ENCODE peak calls at places on chromosomes 5 and 9, in ten cellular contexts. M is thoracic aorta, C is IMR-90, X is cardiac muscle cell, F is body of pancreas, H is neural progenitor cell, D is brain microvascular endothelial cell, A is heart left ventricle, O is fibroblast of lung, I is BJ. T is an unnamed sample. For H3K36me3, the result is how much of the 10 kb centered on the place peaks cover.

GRCh38 chr5:178199581-178200434 is 4.5 kb upstream of the HNRNPAB start:
- DNase-seq in M (no peak), C (no peak), X (no peak), F (no peak), H (no peak), D (no peak), A (no peak), O (no peak), I (no peak), T (peak)

GRCh38 chr5:139659673-139660072 is 11.5 kb downstream of the CXXC5 start:
- DNase-seq in M (no peak), C (no peak), X (peak), F (peak), H (peak), D (no peak), A (peak), O (no peak), I (no peak), T (no peak)

GRCh38 chr9:137534256-137535119 is 15.7 kb downstream of the PNPLA7 start:
- DNase-seq in M (no peak), C (peak), X (peak), F (peak), H (peak), D (peak), A (peak), O (peak), I (no peak), T (peak)

GRCh38 chr9:127473501-127473900 is 22.2 kb downstream of the LRSAM1 start:
- DNase-seq in M (no peak), C (no peak), X (no peak), F (no peak), H (no peak), D (no peak), A (no peak), O (no peak), I (no peak), T (no peak)

GRCh38 chr5:96816430-96816939 is 8.7 kb upstream of the ERAP1 start:
- DNase-seq in M (no peak), C (no peak), X (no peak), F (no peak), H (no peak), D (no peak), A (no peak), O (no peak), I (no peak), T (no peak)

GRCh38 chr9:134413890-134414731 is 87.9 kb downstream of the RXRA start:
- DNase-seq in M (peak), C (peak), X (no peak), F (peak), H (no peak), D (peak), A (peak), O (peak), I (peak), T (peak)

GRCh38 chr9:98801562-98801961 is 5.2 kb upstream of the ANKS6 start:
- DNase-seq in M (no peak), C (no peak), X (no peak), F (no peak), H (no peak), D (no peak), A (no peak), O (no peak), I (no peak), T (no peak)

GRCh38 chr5:78537821-78538220 is 110.8 kb downstream of the LHFPL2 start:
- DNase-seq in M (no peak), C (peak), X (peak), F (no peak), H (peak), D (peak), A (no peak), O (peak), I (no peak), T (peak)

GRCh38 chr9:137694236-137694959 is 75.6 kb downstream of the EHMT1 start:
- DNase-seq in M (no peak), C (no peak), X (no peak), F (no peak), H (no peak), D (no peak), A (no peak), O (no peak), I (no peak), T (no peak)

GRCh38 chr9:134970198-134970597 is 52.5 kb upstream of the FCN1 start:
- DNase-seq in M (no peak), C (no peak), X (no peak), F (no peak), H (no peak), D (no peak), A (no peak), O (no peak), I (no peak), T (no peak)

GRCh38 chr5:132487095-132487428 is 3.5 kb downstream of the IRF1 start:
- DNase-seq in M (no peak), C (no peak), X (no peak), F (no peak), H (no peak), D (no peak), A (no peak), O (no peak), I (no peak), T (no peak)

GRCh38 chr5:122401991-122402710 is 90.1 kb downstream of the SNCAIP start:
- DNase-seq in M (no peak), C (no peak), X (no peak), F (no peak), H (no peak), D (no peak), A (no peak), O (no peak), I (no peak), T (peak)

GRCh38 chr5:133746834-133747233 is 134.5 kb upstream of the FSTL4 start:
- DNase-seq in M (no peak), C (no peak), X (no peak), F (no peak), H (peak), D (no peak), A (no peak), O (no peak), I (no peak), T (no peak)

GRCh38 chr5:106089073-106089472 is 1581.7 kb downstream of the EFNA5 start:
- DNase-seq in M (no peak), C (no peak), X (no peak), F (no peak), H (no peak), D (no peak), A (no peak), O (no peak), I (no peak), T (no peak)

GRCh38 chr5:61630908-61631307 is 298.9 kb downstream of the ZSWIM6 start:
- DNase-seq in M (no peak), C (no peak), X (no peak), F (no peak), H (no peak), D (no peak), A (no peak), O (no peak), I (no peak), T (no peak)

GRCh38 chr5:85096426-85096825 is 711.7 kb upstream of the EDIL3 start:
- DNase-seq in M (no peak), C (no peak), X (no peak), F (no peak), H (no peak), D (no peak), A (no peak), O (no peak), I (no peak), T (no peak)

GRCh38 chr5:7468742-7469141 is 72.8 kb downstream of the ADCY2 start:
- DNase-seq in M (no peak), C (no peak), X (no peak), F (no peak), H (no peak), D (no peak), A (no peak), O (no peak), I (no peak), T (no peak)

GRCh38 chr5:7462758-7463157 is 66.8 kb downstream of the ADCY2 start:
- DNase-seq in M (no peak), C (no peak), X (no peak), F (no peak), H (no peak), D (no peak), A (no peak), O (no peak), I (no peak), T (no peak)

GRCh38 chr5:7467179-7467578 is 71.2 kb downstream of the ADCY2 start:
- DNase-seq in M (no peak), C (no peak), X (no peak), F (no peak), H (no peak), D (no peak), A (no peak), O (no peak), I (no peak), T (no peak)

DNA sequence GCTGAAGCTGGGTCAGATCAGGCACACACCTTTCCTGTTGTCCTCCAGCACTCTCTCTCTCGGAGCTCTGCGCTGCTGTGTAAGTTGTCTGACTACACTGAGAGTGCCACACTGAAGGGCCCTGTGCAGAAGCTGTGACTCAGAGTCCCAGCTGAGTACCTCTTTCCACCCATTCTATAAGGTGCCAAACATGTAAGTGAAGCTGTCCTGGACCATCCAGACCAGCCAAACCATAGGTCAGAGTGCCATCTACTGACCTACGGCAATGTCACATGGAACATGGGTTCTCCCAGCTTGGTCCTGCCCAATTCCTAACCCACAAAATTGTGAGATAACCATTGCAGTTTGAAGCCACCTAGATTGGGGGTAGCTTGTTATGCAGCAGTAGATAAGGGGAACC is 68.2 kb downstream of the ADCY2 start:
- DNase-seq in M (no peak), C (no peak), X (no peak), F (no peak), H (peak), D (no peak), A (no peak), O (no peak), I (no peak), T (no peak)
- TF ChIP-seq CTCF in M (no peak), C (no peak), X (no peak), F (no peak), H (peak), D (no peak), A (no peak), O (no peak), I (no peak), T (no peak)

DNA sequence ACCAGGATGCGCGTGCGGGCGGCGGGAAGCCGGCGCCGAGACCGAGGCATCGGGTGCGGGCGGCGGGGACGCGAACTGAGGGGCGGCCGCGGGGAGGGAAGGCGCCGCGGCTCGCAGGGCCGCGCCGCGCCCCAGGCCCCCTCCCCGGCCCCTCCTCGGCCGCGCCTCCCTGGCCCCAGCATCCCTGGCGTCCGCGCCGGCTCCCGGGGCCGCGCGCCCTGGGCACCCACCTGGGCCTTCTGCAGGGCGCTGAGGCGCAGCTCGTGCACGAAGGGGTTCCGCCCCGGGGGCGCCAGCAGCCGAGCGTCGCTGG is 324 bp downstream of the LPCAT1 start:
- DNase-seq in M (no peak), C (no peak), X (no peak), F (peak), H (peak), D (no peak), A (no peak), O (no peak), I (no peak), T (no peak)
- H3K36me3 ChIP-seq in M (under half), C (under half), X (under half), F (under half), H (under half), D (under half), A (under half), O (under half), I (under half), T (under half)

GRCh38 chr9:100100268-100100667 is 1.2 kb downstream of the INVS start:
- DNase-seq in M (no peak), C (no peak), X (no peak), F (no peak), H (no peak), D (no peak), A (no peak), O (no peak), I (no peak), T (no peak)

GRCh38 chr9:100099722-100100042 is 639 bp downstream of the INVS start:
- DNase-seq in M (no peak), C (no peak), X (peak), F (no peak), H (peak), D (no peak), A (peak), O (no peak), I (no peak), T (no peak)

GRCh38 chr9:100098887-100099721 is at the start of the genes ERP44 and INVS:
- DNase-seq in M (peak), C (peak), X (peak), F (peak), H (peak), D (peak), A (peak), O (peak), I (peak), T (peak)

GRCh38 chr9:100098241-100098886 is 436 bp downstream of the ERP44 start:
- DNase-seq in M (no peak), C (peak), X (peak), F (peak), H (peak), D (peak), A (peak), O (peak), I (no peak), T (peak)

GRCh38 chr9:100096378-100096916 is 2.4 kb downstream of the ERP44 start:
- DNase-seq in M (no peak), C (no peak), X (no peak), F (no peak), H (no peak), D (no peak), A (no peak), O (no peak), I (no peak), T (no peak)
- H3K4me3 ChIP-seq in M (no peak), C (no peak), X (no peak), F (no peak), H (no peak), D (no peak), A (no peak), O (no peak), I (no peak), T (no peak)

GRCh38 chr9:73565833-73566465 is 414.3 kb downstream of the ANXA1 start:
- DNase-seq in M (no peak), C (no peak), X (peak), F (no peak), H (peak), D (peak), A (no peak), O (no peak), I (no peak), T (peak)
- TF ChIP-seq CTCF in M (no peak), C (peak), X (peak), F (no peak), H (peak), D (peak), A (peak), O (no peak), I (peak), T (peak)

GRCh38 chr5:80667384-80667783 is 12.6 kb upstream of the DHFR start:
- DNase-seq in M (no peak), C (no peak), X (no peak), F (no peak), H (no peak), D (no peak), A (no peak), O (no peak), I (no peak), T (no peak)

GRCh38 chr5:80665057-80665456 is 10.3 kb upstream of the DHFR start:
- DNase-seq in M (no peak), C (no peak), X (no peak), F (no peak), H (no peak), D (no peak), A (no peak), O (no peak), I (no peak), T (no peak)

GRCh38 chr5:80672140-80672736 is 17.5 kb upstream of the DHFR start:
- DNase-seq in M (peak), C (peak), X (peak), F (peak), H (peak), D (peak), A (peak), O (peak), I (no peak), T (peak)

DNA sequence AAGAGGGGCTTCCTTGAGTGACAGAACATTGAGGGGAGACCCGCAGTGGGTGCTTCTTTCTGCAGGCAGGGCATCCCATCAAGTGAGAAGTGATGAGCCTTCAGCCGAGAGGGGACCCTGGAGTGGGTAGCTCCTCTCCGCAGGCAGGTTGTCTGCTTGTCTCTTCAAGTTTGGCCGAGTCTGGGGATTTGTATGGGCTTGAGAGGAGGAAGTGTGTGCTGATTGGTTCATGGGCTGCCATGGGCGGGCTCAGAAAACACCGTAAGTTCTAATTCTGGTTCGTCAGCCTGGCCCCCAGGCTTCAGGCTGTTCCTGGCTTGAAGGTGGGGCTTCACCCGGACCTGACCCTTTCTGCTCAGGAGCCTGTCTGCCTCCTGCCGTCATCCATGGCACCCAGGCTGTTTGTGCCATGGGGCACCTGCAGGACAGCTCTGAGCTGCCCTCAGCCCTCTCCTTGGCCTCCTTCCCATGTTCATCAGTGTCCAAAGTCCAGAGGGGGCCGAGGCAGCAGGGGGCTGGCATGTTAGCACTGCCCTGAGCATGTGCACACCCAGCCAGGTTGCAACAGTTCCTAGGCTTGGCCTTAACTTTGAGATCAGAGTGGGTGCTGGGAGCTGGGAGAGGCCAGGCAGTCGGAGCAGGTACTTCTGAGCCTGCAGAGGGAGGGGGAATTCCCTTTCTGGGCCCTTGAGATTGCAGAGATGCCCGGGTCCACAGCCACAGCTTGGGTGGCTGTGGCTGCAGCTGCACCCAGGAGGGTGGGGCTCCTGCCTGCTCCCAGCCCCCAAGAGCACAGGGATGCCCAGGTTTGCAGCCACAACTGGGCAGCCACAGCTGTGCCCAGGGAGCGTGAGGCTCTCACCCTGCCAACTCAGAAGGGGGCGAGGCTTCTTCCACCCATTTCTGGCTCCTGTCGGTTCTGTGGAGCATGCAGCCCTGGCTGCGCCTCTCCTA is 13.5 kb upstream of the DHFR start:
- DNase-seq in M (no peak), C (no peak), X (no peak), F (peak), H (no peak), D (no peak), A (no peak), O (no peak), I (no peak), T (no peak)
- H3K36me3 ChIP-seq in M (under half), C (under half), X (under half), F (under half), H (under half), D (under half), A (half or more), O (under half), I (under half), T (under half)

GRCh38 chr5:112978836-112979235 is 2.2 kb downstream of the DCP2 start:
- DNase-seq in M (no peak), C (no peak), X (no peak), F (no peak), H (no peak), D (no peak), A (no peak), O (no peak), I (no peak), T (peak)
- H3K4me3 ChIP-seq in M (peak), C (no peak), X (peak), F (no peak), H (peak), D (no peak), A (no peak), O (peak), I (no peak), T (no peak)

GRCh38 chr5:77368367-77368766 is 123.7 kb downstream of the WDR41 start:
- DNase-seq in M (no peak), C (no peak), X (no peak), F (no peak), H (no peak), D (no peak), A (peak), O (no peak), I (no peak), T (no peak)

GRCh38 chr5:77360969-77361368 is 131.1 kb downstream of the WDR41 start:
- DNase-seq in M (no peak), C (no peak), X (no peak), F (no peak), H (no peak), D (no peak), A (no peak), O (no peak), I (no peak), T (no peak)

GRCh38 chr5:77369566-77369965 is 122.5 kb downstream of the WDR41 start:
- DNase-seq in M (no peak), C (no peak), X (no peak), F (no peak), H (no peak), D (no peak), A (no peak), O (no peak), I (no peak), T (no peak)

GRCh38 chr5:77367733-77368132 is 124.4 kb downstream of the WDR41 start:
- DNase-seq in M (peak), C (peak), X (no peak), F (no peak), H (no peak), D (peak), A (no peak), O (peak), I (no peak), T (peak)

GRCh38 chr5:77366717-77367500 is 125.2 kb downstream of the WDR41 start:
- DNase-seq in M (no peak), C (no peak), X (peak), F (no peak), H (no peak), D (no peak), A (no peak), O (no peak), I (no peak), T (no peak)
- TF ChIP-seq CTCF in M (no peak), C (no peak), X (no peak), F (no peak), H (peak), D (no peak), A (no peak), O (no peak), I (no peak), T (no peak)

DNA sequence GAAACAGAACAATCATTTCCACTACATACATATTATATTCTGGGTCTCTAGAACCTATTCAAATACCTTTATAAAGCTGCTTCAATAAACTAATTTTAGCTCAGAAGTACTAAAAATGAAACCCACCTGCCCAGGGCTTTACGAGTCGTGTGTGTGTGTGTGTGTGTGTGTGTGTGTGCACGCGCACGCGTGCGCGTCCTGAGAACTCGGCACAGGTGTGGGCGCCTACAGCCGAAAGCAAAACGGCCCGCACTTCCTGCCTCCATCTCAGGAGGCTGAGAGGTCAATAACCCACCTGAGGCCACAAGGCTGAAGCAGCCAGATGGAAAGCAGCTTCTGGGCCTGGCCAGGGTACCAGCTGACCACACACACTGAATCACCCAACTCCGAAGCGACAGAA is 3.0 kb downstream of the CLPTM1L start:
- DNase-seq in M (no peak), C (no peak), X (no peak), F (no peak), H (no peak), D (no peak), A (no peak), O (no peak), I (no peak), T (no peak)
- H3K36me3 ChIP-seq in M (under half), C (under half), X (under half), F (under half), H (under half), D (under half), A (half or more), O (under half), I (under half), T (under half)

DNA sequence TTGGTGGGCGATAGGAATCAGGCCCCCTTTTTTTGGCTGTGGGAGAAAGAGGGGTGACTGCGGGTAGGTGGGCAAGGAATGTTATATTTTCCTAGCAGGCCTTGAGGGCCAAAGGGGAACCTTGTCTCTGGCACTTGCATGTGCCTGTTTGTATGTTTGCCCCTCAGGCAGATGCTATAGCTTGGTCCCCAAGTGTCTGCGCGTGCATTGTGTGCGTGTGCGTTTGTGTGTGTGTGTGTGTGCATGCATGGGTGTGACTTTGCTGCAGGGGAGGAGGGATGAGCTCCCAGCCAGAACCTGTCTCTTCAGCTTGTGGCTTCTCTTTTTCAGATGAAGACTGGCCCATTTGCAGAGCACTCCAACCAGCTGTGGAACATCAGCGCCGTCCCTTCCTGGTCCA is 30.9 kb downstream of the PTPA start:
- DNase-seq in M (no peak), C (no peak), X (no peak), F (no peak), H (no peak), D (no peak), A (no peak), O (no peak), I (no peak), T (no peak)
- H3K4me3 ChIP-seq in M (peak), C (no peak), X (peak), F (no peak), H (no peak), D (peak), A (peak), O (no peak), I (peak), T (no peak)

T was measured in bronchial epithelial cell.